ENCODE peak calls at places on chromosomes 7 and 10, in seven cellular contexts. N, Q, I, Y, L, M and X are unnamed samples.

GRCh38 chr7:80815733-80816132 is 103.1 kb downstream of the SEMA3C start:
- DNase-seq in N (no peak), L (no peak), Y (no peak), Q (no peak), I (no peak), M (no peak), X (no peak)

GRCh38 chr10:118528426-118528825 is 67.0 kb downstream of the PRLHR start:
- DNase-seq in L (no peak), Y (no peak), I (no peak), M (no peak), Q (no peak), N (no peak), X (no peak)

GRCh38 chr7:158276414-158277218 is 311.0 kb downstream of the PTPRN2 start:
- DNase-seq in Y (no peak), M (no peak), I (no peak), N (no peak), L (no peak), Q (no peak), X (no peak)

GRCh38 chr10:57992321-57993077 is 275.2 kb downstream of the IPMK start:
- DNase-seq in M (no peak), L (no peak), Q (no peak), Y (no peak), N (no peak), I (no peak), X (no peak)

GRCh38 chr7:157962458-157963306 is 624.9 kb downstream of the PTPRN2 start:
- DNase-seq in N (no peak), Y (no peak), M (no peak), I (no peak), Q (no peak), L (no peak), X (no peak)

GRCh38 chr7:51045319-51046102 is 262.8 kb upstream of the GRB10 start:
- DNase-seq in Q (no peak), N (no peak), Y (no peak), L (no peak), M (peak), I (no peak), X (no peak)

GRCh38 chr7:129210256-129210988 is 14.4 kb upstream of the AHCYL2 start:
- DNase-seq in I (peak), Y (peak), M (peak), Q (peak), L (peak), N (peak), X (peak)

GRCh38 chr7:51246258-51247245 is 70.1 kb downstream of the COBL start:
- DNase-seq in Q (no peak), M (no peak), N (no peak), I (no peak), Y (no peak), L (peak), X (no peak)

GRCh38 chr7:19982841-19983835 is 209.7 kb upstream of the TMEM196 start:
- DNase-seq in Q (no peak), M (peak), L (no peak), N (no peak), I (no peak), Y (no peak), X (no peak)

GRCh38 chr7:28773423-28774129 is 184.6 kb downstream of the TRIL start:
- DNase-seq in Y (no peak), M (no peak), N (no peak), Q (no peak), I (no peak), L (no peak), X (no peak)

GRCh38 chr10:30709229-30709628 is 79.7 kb upstream of the LYZL2 start:
- DNase-seq in M (no peak), N (no peak), Q (no peak), I (no peak), Y (no peak), L (no peak), X (no peak)

GRCh38 chr10:14459670-14460069 is 128.9 kb upstream of the FRMD4A start:
- DNase-seq in N (no peak), M (no peak), I (no peak), L (no peak), Y (no peak), Q (no peak), X (no peak)

GRCh38 chr10:78868048-78868447 is 200.7 kb upstream of the ZMIZ1 start:
- DNase-seq in I (no peak), L (no peak), Y (no peak), Q (no peak), N (no peak), M (no peak), X (no peak)